ENCODE peak calls at places on chromosomes 5 and 9, in five cellular contexts. One of them, this sample, is unnamed.

GRCh38 chr9:95731876-95732275 is 143.6 kb upstream of the ERCC6L2 start:
- DNase-seq in fibroblast of lung: no peak
- DNase-seq in testis: no peak
- DNase-seq in tibial artery: no peak
- DNase-seq in transverse colon: no peak
- DNase-seq in this sample: no peak

GRCh38 chr9:68685770-68686169 is 19.3 kb upstream of the PIP5K1B start:
- DNase-seq in fibroblast of lung: no peak
- DNase-seq in testis: peak; percentile 56
- DNase-seq in tibial artery: no peak
- DNase-seq in transverse colon: peak; percentile 67
- DNase-seq in this sample: no peak

GRCh38 chr5:57887851-57888621 is 405.4 kb upstream of the ACTBL2 start:
- DNase-seq in fibroblast of lung: peak; percentile 77
- DNase-seq in testis: peak; percentile 71
- DNase-seq in tibial artery: no peak
- DNase-seq in transverse colon: peak; percentile 42
- DNase-seq in this sample: no peak

GRCh38 chr5:158162026-158162425 is 303.1 kb upstream of the CLINT1 start:
- DNase-seq in fibroblast of lung: no peak
- DNase-seq in testis: no peak
- DNase-seq in tibial artery: no peak
- DNase-seq in transverse colon: no peak
- DNase-seq in this sample: no peak

GRCh38 chr9:113963017-113963620 is 87.0 kb downstream of the ZNF618 start:
- DNase-seq in fibroblast of lung: peak; percentile 34
- DNase-seq in testis: peak; percentile 65
- DNase-seq in tibial artery: no peak
- DNase-seq in transverse colon: peak; percentile 63
- DNase-seq in this sample: no peak

GRCh38 chr5:43573058-43573457 is 16.2 kb upstream of the PAIP1 start:
- DNase-seq in fibroblast of lung: peak; percentile 31
- DNase-seq in testis: no peak
- DNase-seq in tibial artery: no peak
- DNase-seq in transverse colon: no peak
- DNase-seq in this sample: no peak

GRCh38 chr5:163163858-163164257 is 273.5 kb upstream of the CCNG1 start:
- DNase-seq in fibroblast of lung: peak; percentile 0
- DNase-seq in testis: no peak
- DNase-seq in tibial artery: no peak
- DNase-seq in transverse colon: no peak
- DNase-seq in this sample: no peak

GRCh38 chr5:136082390-136083193 is 50.1 kb upstream of the SMAD5 start:
- DNase-seq in fibroblast of lung: no peak
- DNase-seq in testis: peak; percentile 86
- DNase-seq in tibial artery: peak; percentile 85
- DNase-seq in transverse colon: peak; percentile 63
- DNase-seq in this sample: peak; percentile 88

GRCh38 chr5:128084228-128085167 is 932 bp downstream of the SLC12A2 start:
- DNase-seq in fibroblast of lung: peak; percentile 52
- DNase-seq in testis: peak; percentile 48
- DNase-seq in tibial artery: peak; percentile 22
- DNase-seq in transverse colon: peak; percentile 47
- DNase-seq in this sample: peak; percentile 55

GRCh38 chr9:130036099-130036498 is 6.9 kb downstream of the FNBP1 start:
- DNase-seq in fibroblast of lung: peak; percentile 68
- DNase-seq in testis: no peak
- DNase-seq in tibial artery: no peak
- DNase-seq in transverse colon: no peak
- DNase-seq in this sample: no peak

DNA sequence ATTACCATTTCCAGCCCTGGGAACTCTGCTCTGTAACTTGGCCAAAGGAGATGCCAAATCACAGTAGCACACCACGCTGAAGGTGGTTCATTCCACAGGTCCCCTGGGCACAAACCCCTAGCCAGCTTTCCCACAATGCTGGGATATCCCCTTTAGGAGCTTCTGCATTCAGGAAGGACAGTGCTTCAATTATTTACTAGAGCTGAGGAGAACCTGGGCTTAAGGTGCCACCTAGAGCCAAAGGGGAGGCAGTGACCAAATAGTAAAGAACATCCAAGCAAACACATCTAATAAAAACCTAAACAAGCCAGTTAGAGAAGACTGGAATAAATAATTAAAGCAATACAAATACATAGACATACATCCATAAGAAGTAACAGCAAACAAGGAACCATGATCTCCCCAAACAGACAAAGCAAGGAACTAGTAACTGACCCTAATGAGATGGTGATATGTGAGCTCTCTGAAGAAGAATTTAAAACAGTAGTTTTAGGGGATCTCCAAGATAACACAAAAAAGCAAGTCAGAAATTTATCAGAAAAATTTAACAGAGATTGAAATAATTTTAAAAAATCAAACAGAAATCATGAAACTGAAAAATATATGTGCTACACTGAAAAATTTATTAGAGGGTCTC is 14.6 kb downstream of the KIF4B start:
- DNase-seq in fibroblast of lung: no peak
- DNase-seq in testis: no peak
- DNase-seq in tibial artery: no peak
- DNase-seq in transverse colon: no peak
- DNase-seq in this sample: no peak
- TF ChIP-seq CTCF in fibroblast of lung: no peak
- TF ChIP-seq CTCF in testis: no peak
- TF ChIP-seq CTCF in tibial artery: no peak
- TF ChIP-seq CTCF in transverse colon: no peak
- TF ChIP-seq CTCF in this sample: no peak

GRCh38 chr9:6106576-6107339 is 91.3 kb upstream of the RANBP6 start:
- DNase-seq in fibroblast of lung: peak; percentile 2
- DNase-seq in testis: peak; percentile 42
- DNase-seq in tibial artery: no peak
- DNase-seq in transverse colon: no peak
- DNase-seq in this sample: no peak
- TF ChIP-seq CTCF in fibroblast of lung: peak; percentile 38
- TF ChIP-seq CTCF in testis: peak; percentile 28
- TF ChIP-seq CTCF in tibial artery: peak; percentile 31
- TF ChIP-seq CTCF in transverse colon: no peak
- TF ChIP-seq CTCF in this sample: no peak

GRCh38 chr9:14769235-14769580 is 46.7 kb upstream of the CER1 start:
- DNase-seq in fibroblast of lung: peak; percentile 18
- DNase-seq in testis: no peak
- DNase-seq in tibial artery: no peak
- DNase-seq in transverse colon: no peak
- DNase-seq in this sample: no peak
- TF ChIP-seq CTCF in fibroblast of lung: peak; percentile 7
- TF ChIP-seq CTCF in testis: no peak
- TF ChIP-seq CTCF in tibial artery: no peak
- TF ChIP-seq CTCF in transverse colon: no peak
- TF ChIP-seq CTCF in this sample: no peak

DNA sequence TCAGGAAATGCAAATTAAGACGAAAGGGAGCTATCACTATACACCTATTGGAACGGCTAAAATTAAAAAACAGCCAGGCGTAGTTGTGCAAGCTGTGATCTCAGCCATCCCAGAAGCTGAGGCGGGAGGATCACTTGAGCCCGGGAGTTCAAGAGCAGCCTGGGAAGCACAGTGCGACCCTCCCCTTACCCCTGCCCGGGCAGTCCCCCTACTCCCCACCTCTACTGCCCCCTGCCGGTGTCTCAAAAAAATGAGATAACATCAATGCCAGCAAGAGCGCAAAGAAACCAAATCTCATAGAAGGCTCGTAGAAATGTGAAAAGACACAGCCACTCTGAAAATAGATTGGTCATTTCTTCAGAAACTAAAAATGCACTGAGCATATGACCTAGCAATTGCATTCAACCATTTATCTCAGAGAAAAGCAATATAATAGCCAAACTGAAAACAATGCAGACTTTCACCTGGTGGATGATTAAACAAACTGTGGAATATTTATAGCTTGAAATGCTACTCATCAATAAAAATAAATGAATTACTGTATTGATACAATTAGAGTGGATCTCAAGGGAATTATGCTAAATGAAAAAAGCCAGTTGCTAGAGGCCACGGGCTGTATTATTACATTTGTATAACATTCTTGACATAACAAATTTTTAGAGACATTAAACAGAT is 20.6 kb downstream of the OR2V2 start:
- DNase-seq in fibroblast of lung: no peak
- DNase-seq in testis: no peak
- DNase-seq in tibial artery: no peak
- DNase-seq in transverse colon: no peak
- DNase-seq in this sample: no peak
- TF ChIP-seq CTCF in fibroblast of lung: peak; percentile 23
- TF ChIP-seq CTCF in testis: peak; percentile 47
- TF ChIP-seq CTCF in tibial artery: no peak
- TF ChIP-seq CTCF in transverse colon: peak; percentile 22
- TF ChIP-seq CTCF in this sample: peak; percentile 48